ENCODE peak calls at places on chromosomes 5 and 9, in four cellular contexts. One of them, this sample, is unnamed.

GRCh38 chr9:109816490-109816889 is 36.5 kb downstream of the PALM2AKAP2 start:
- DNase-seq in K562: no peak
- DNase-seq in IMR-90: peak
- DNase-seq in GM12878: no peak
- DNase-seq in this sample: peak

GRCh38 chr5:10106285-10106684 is 143.4 kb downstream of the ATPSCKMT start:
- DNase-seq in K562: no peak
- DNase-seq in IMR-90: no peak
- DNase-seq in GM12878: no peak
- DNase-seq in this sample: no peak

GRCh38 chr5:176844706-176845391 is 34.5 kb downstream of the UNC5A start:
- DNase-seq in K562: no peak
- DNase-seq in IMR-90: peak
- DNase-seq in GM12878: no peak
- DNase-seq in this sample: no peak

GRCh38 chr9:121764371-121764730 is 112.9 kb downstream of the DAB2IP start:
- DNase-seq in K562: no peak
- DNase-seq in IMR-90: no peak
- DNase-seq in GM12878: no peak
- DNase-seq in this sample: no peak

GRCh38 chr5:7916171-7916804 is 47.3 kb downstream of the MTRR start:
- DNase-seq in K562: no peak
- DNase-seq in IMR-90: no peak
- DNase-seq in GM12878: no peak
- DNase-seq in this sample: no peak

GRCh38 chr5:39100851-39101396 is 26.7 kb upstream of the RICTOR start:
- DNase-seq in K562: no peak
- DNase-seq in IMR-90: peak
- DNase-seq in GM12878: no peak
- DNase-seq in this sample: peak

GRCh38 chr9:123395276-123396006 is 39.4 kb downstream of the CRB2 start:
- DNase-seq in K562: no peak
- DNase-seq in IMR-90: no peak
- DNase-seq in GM12878: no peak
- DNase-seq in this sample: no peak

GRCh38 chr9:88766778-88767503 is 224.3 kb upstream of the S1PR3 start:
- DNase-seq in K562: no peak
- DNase-seq in IMR-90: peak
- DNase-seq in GM12878: no peak
- DNase-seq in this sample: no peak

GRCh38 chr5:1420211-1421195 is 24.7 kb downstream of the SLC6A3 start:
- DNase-seq in K562: no peak
- DNase-seq in IMR-90: no peak
- DNase-seq in GM12878: no peak
- DNase-seq in this sample: no peak

GRCh38 chr5:73746608-73747007 is 120.6 kb downstream of the ARHGEF28 start:
- DNase-seq in K562: no peak
- DNase-seq in IMR-90: no peak
- DNase-seq in GM12878: no peak
- DNase-seq in this sample: no peak

GRCh38 chr5:24232929-24233328 is 411.8 kb downstream of the CDH10 start:
- DNase-seq in K562: no peak
- DNase-seq in IMR-90: no peak
- DNase-seq in GM12878: no peak
- DNase-seq in this sample: no peak

GRCh38 chr5:133938039-133938821 is 30.2 kb downstream of the C5orf15 start:
- DNase-seq in K562: no peak
- DNase-seq in IMR-90: no peak
- DNase-seq in GM12878: no peak
- DNase-seq in this sample: no peak

GRCh38 chr9:29966247-29966646 is 2393.0 kb upstream of the C9orf72 start:
- DNase-seq in K562: no peak
- DNase-seq in IMR-90: no peak
- DNase-seq in GM12878: no peak
- DNase-seq in this sample: no peak

GRCh38 chr5:160105686-160106085 is 13.6 kb downstream of the PWWP2A start:
- DNase-seq in K562: no peak
- DNase-seq in IMR-90: no peak
- DNase-seq in GM12878: peak
- DNase-seq in this sample: no peak

GRCh38 chr5:45179686-45180085 is 370.9 kb downstream of the MRPS30 start:
- DNase-seq in K562: no peak
- DNase-seq in IMR-90: no peak
- DNase-seq in GM12878: no peak
- DNase-seq in this sample: no peak

GRCh38 chr5:84382363-84383295 is 2.1 kb downstream of the EDIL3 start:
- DNase-seq in K562: no peak
- DNase-seq in IMR-90: peak
- DNase-seq in GM12878: no peak
- DNase-seq in this sample: peak

GRCh38 chr9:131622536-131622935 is 77.2 kb downstream of the PRRT1B start:
- DNase-seq in K562: no peak
- DNase-seq in IMR-90: no peak
- DNase-seq in GM12878: peak
- DNase-seq in this sample: no peak

GRCh38 chr9:89701221-89701798 is 96.5 kb downstream of the GADD45G start:
- DNase-seq in K562: no peak
- DNase-seq in IMR-90: no peak
- DNase-seq in GM12878: peak
- DNase-seq in this sample: no peak

GRCh38 chr9:122383992-122384461 is 13.2 kb downstream of the PTGS1 start:
- DNase-seq in K562: no peak
- DNase-seq in IMR-90: peak
- DNase-seq in GM12878: no peak
- DNase-seq in this sample: peak

GRCh38 chr9:1939926-1940368 is 75.2 kb upstream of the SMARCA2 start:
- DNase-seq in K562: no peak
- DNase-seq in IMR-90: peak
- DNase-seq in GM12878: peak
- DNase-seq in this sample: peak

GRCh38 chr9:129436751-129437625 is 183.9 kb downstream of the C9orf50 start:
- DNase-seq in K562: peak
- DNase-seq in IMR-90: peak
- DNase-seq in GM12878: no peak
- DNase-seq in this sample: peak

GRCh38 chr9:89711866-89712265 is 107.1 kb downstream of the GADD45G start:
- DNase-seq in K562: no peak
- DNase-seq in IMR-90: no peak
- DNase-seq in GM12878: no peak
- DNase-seq in this sample: no peak

GRCh38 chr5:32115985-32116384 is 58.1 kb downstream of the GOLPH3 start:
- DNase-seq in K562: no peak
- DNase-seq in IMR-90: no peak
- DNase-seq in GM12878: no peak
- DNase-seq in this sample: no peak

GRCh38 chr5:80238778-80239679 is 16.8 kb downstream of the SERINC5 start:
- DNase-seq in K562: no peak
- DNase-seq in IMR-90: peak
- DNase-seq in GM12878: no peak
- DNase-seq in this sample: peak

GRCh38 chr9:127835930-127836586 is 18.4 kb downstream of the ENG start:
- DNase-seq in K562: no peak
- DNase-seq in IMR-90: peak
- DNase-seq in GM12878: no peak
- DNase-seq in this sample: peak

GRCh38 chr5:81334304-81335061 is 33.1 kb downstream of the ZCCHC9 start:
- DNase-seq in K562: no peak
- DNase-seq in IMR-90: no peak
- DNase-seq in GM12878: no peak
- DNase-seq in this sample: no peak

GRCh38 chr5:101663543-101663942 is 632.5 kb downstream of the SLCO4C1 start:
- DNase-seq in K562: no peak
- DNase-seq in IMR-90: no peak
- DNase-seq in GM12878: no peak
- DNase-seq in this sample: no peak

GRCh38 chr9:25724424-25724823 is 46.2 kb upstream of the TUSC1 start:
- DNase-seq in K562: no peak
- DNase-seq in IMR-90: peak
- DNase-seq in GM12878: no peak
- DNase-seq in this sample: no peak

GRCh38 chr9:133263557-133263956 is 11.4 kb downstream of the ABO start:
- DNase-seq in K562: peak
- DNase-seq in IMR-90: no peak
- DNase-seq in GM12878: no peak
- DNase-seq in this sample: no peak

GRCh38 chr9:13589044-13589737 is 309.7 kb upstream of the MPDZ start:
- DNase-seq in K562: no peak
- DNase-seq in IMR-90: no peak
- DNase-seq in GM12878: no peak
- DNase-seq in this sample: no peak

GRCh38 chr9:130042406-130042930 is 521 bp downstream of the FNBP1 start:
- DNase-seq in K562: peak
- DNase-seq in IMR-90: no peak
- DNase-seq in GM12878: no peak
- DNase-seq in this sample: no peak

GRCh38 chr9:20508242-20508641 is 114.1 kb downstream of the MLLT3 start:
- DNase-seq in K562: no peak
- DNase-seq in IMR-90: no peak
- DNase-seq in GM12878: no peak
- DNase-seq in this sample: no peak

GRCh38 chr5:125394661-125395280 is 648.3 kb upstream of the ZNF608 start:
- DNase-seq in K562: no peak
- DNase-seq in IMR-90: no peak
- DNase-seq in GM12878: no peak
- DNase-seq in this sample: no peak

GRCh38 chr9:91408475-91408874 is 15.2 kb downstream of the NFIL3 start:
- DNase-seq in K562: no peak
- DNase-seq in IMR-90: peak
- DNase-seq in GM12878: no peak
- DNase-seq in this sample: no peak

GRCh38 chr9:133440884-133441283 is 18.7 kb downstream of the ADAMTS13 start:
- DNase-seq in K562: peak
- DNase-seq in IMR-90: no peak
- DNase-seq in GM12878: no peak
- DNase-seq in this sample: no peak

GRCh38 chr9:137305060-137305787 is 3.2 kb upstream of the NRARP start:
- DNase-seq in K562: no peak
- DNase-seq in IMR-90: no peak
- DNase-seq in GM12878: no peak
- DNase-seq in this sample: peak

GRCh38 chr5:107557051-107557658 is 113.6 kb downstream of the EFNA5 start:
- DNase-seq in K562: no peak
- DNase-seq in IMR-90: no peak
- DNase-seq in GM12878: no peak
- DNase-seq in this sample: no peak

GRCh38 chr5:154107010-154107409 is 68.2 kb downstream of the MFAP3 start:
- DNase-seq in K562: no peak
- DNase-seq in IMR-90: no peak
- DNase-seq in GM12878: no peak
- DNase-seq in this sample: no peak

GRCh38 chr9:7799234-7799933 is at the start of gene DMAC1:
- DNase-seq in K562: peak
- DNase-seq in IMR-90: peak
- DNase-seq in GM12878: peak
- DNase-seq in this sample: peak
- TF ChIP-seq POLR2A in K562: peak
- TF ChIP-seq POLR2A in IMR-90: peak
- TF ChIP-seq POLR2A in GM12878: peak
- TF ChIP-seq POLR2A in this sample: peak

GRCh38 chr5:135493406-135494180 is 41.4 kb upstream of the TIFAB start:
- DNase-seq in K562: no peak
- DNase-seq in IMR-90: peak
- DNase-seq in GM12878: no peak
- DNase-seq in this sample: no peak
- H3K27ac ChIP-seq in K562: no peak
- H3K27ac ChIP-seq in IMR-90: peak
- H3K27ac ChIP-seq in GM12878: no peak
- H3K27ac ChIP-seq in this sample: no peak

DNA sequence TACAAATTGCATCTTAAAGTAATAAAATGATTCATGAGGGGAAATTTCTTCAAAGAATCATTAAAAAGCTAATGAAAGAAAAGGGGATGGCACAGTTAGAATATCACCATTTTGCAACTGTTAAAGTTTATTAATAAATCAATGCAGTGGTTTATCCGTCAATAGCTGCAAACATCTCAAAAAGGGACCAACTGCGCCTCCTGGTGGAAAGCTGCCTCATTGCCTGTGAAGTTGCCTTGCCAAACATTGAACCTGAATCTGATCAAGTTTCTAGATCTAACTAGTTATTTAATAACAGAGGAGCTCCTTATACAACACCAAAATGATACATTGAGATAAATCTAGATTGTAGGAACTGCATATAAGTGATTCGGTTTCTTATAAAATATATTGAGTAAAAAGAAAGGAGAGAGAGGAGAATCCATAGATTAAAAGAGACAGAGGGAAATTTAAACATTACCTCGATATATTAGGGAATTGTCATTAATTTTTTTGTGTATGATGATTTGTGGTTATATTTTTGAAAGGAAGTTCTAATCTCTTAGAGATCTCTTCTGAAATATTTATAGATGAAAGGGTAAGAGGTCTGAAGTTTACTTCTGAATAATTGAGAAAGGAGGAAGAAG is 6.9 kb upstream of the NDUFB6 start:
- DNase-seq in K562: peak
- DNase-seq in IMR-90: peak
- DNase-seq in GM12878: no peak
- DNase-seq in this sample: peak
- TF ChIP-seq FOS in K562: no peak
- TF ChIP-seq FOS in IMR-90: no peak
- TF ChIP-seq FOS in GM12878: no peak
- TF ChIP-seq FOS in this sample: no peak

DNA sequence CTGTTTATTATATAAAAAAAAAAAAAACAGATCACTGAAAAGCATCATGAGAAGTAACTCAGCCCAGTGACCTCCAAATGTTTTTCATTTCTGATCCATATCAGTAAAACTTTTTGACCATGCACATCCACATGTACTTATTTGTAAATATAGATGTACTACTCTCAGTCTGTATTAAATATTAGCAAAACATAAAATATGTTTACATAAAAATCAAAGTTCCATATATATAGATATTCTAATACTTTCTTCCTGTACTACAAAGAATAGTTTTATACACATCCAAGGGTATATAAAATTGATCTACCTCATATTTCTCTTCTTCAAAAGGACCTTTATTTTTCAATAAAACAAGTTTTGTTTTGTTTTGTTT is 309.1 kb downstream of the RAB3C start:
- DNase-seq in K562: no peak
- DNase-seq in IMR-90: no peak
- DNase-seq in GM12878: no peak
- DNase-seq in this sample: no peak
- TF ChIP-seq POLR2A in K562: no peak
- TF ChIP-seq POLR2A in IMR-90: no peak
- TF ChIP-seq POLR2A in GM12878: no peak
- TF ChIP-seq POLR2A in this sample: no peak

GRCh38 chr5:74851026-74851425 is 15.2 kb downstream of the FAM169A start:
- DNase-seq in K562: no peak
- DNase-seq in IMR-90: no peak
- DNase-seq in GM12878: no peak
- DNase-seq in this sample: no peak
- H3K27ac ChIP-seq in K562: no peak
- H3K27ac ChIP-seq in IMR-90: no peak
- H3K27ac ChIP-seq in GM12878: no peak
- H3K27ac ChIP-seq in this sample: no peak